ENCODE peak calls at places on chromosome 16, in five cellular contexts. J, O, R, I and M are unnamed samples.
A peak's percentile ranks its signal among the peaks of the same experiment; 100 is the strongest.

GRCh38 chr16:27818231-27818630 is 245.3 kb downstream of the GSG1L start:
- DNase-seq in I (no peak), O (no peak), J (no peak), R (no peak), M (no peak)

GRCh38 chr16:23255000-23255399 is 47.1 kb upstream of the SCNN1B start:
- DNase-seq in R (no peak), J (no peak), I (no peak), O (no peak), M (no peak)

GRCh38 chr16:68234188-68235104 is 1.5 kb downstream of the ESRP2 start:
- DNase-seq in J (no peak), R (no peak), I (no peak), O (peak; percentile 99), M (no peak)

GRCh38 chr16:35561346-35561745 is 2101.9 kb downstream of the TP53TG3F start:
- DNase-seq in R (no peak), I (no peak), O (no peak), J (no peak), M (no peak)

GRCh38 chr16:13839577-13839976 is 80.4 kb upstream of the ERCC4 start:
- DNase-seq in I (no peak), R (no peak), O (no peak), J (no peak), M (no peak)

GRCh38 chr16:7547736-7548135 is 215.1 kb downstream of the RBFOX1 start:
- DNase-seq in I (no peak), O (no peak), J (no peak), R (no peak), M (no peak)

GRCh38 chr16:85266857-85267256 is 154.6 kb upstream of the CIBAR2 start:
- DNase-seq in O (no peak), J (no peak), R (no peak), I (no peak), M (no peak)

GRCh38 chr16:17266606-17267313 is 204.0 kb downstream of the XYLT1 start:
- DNase-seq in J (no peak), I (no peak), R (no peak), O (peak; percentile 97), M (no peak)

GRCh38 chr16:71311553-71312158 is 22.5 kb upstream of the CMTR2 start:
- DNase-seq in R (peak; percentile 36), O (peak; percentile 29), I (peak; percentile 3), J (no peak), M (no peak)

GRCh38 chr16:87854053-87854906 is 15.0 kb downstream of the SLC7A5 start:
- DNase-seq in I (no peak), O (peak; percentile 49), J (no peak), R (no peak), M (no peak)

GRCh38 chr16:50354629-50355456 is 13.9 kb downstream of the BRD7 start:
- DNase-seq in J (no peak), R (no peak), I (no peak), O (no peak), M (no peak)

GRCh38 chr16:6913535-6913934 is 419.1 kb upstream of the RBFOX1 start:
- DNase-seq in I (no peak), O (no peak), J (no peak), R (no peak), M (no peak)

GRCh38 chr16:24729243-24729966 is at the start of gene TNRC6A:
- DNase-seq in J (peak; percentile 93), I (peak; percentile 87), O (peak; percentile 90), R (peak; percentile 86), M (peak; percentile 52)

GRCh38 chr16:55542459-55543082 is 23.9 kb upstream of the CAPNS2 start:
- DNase-seq in O (no peak), J (no peak), R (no peak), I (no peak), M (no peak)